ENCODE peak calls at places on chromosomes 12 and 14, in five cellular contexts. J is left lung, D is kidney tubule cell, C is dermis microvascular lymphatic vessel endothelial cell, H is SW 1271. A is an unnamed sample.

GRCh38 chr12:9975614-9976013 is 4.4 kb downstream of the CLEC12A start:
- DNase-seq in H (no peak), C (no peak), J (no peak), D (no peak), A (no peak)

GRCh38 chr12:81450920-81451739 is 308.0 kb downstream of the PPFIA2 start:
- DNase-seq in C (peak), J (no peak), H (peak), D (peak), A (no peak)

GRCh38 chr14:51087024-51087423 is 7.9 kb downstream of the TRIM9 start:
- DNase-seq in C (no peak), J (no peak), H (no peak), D (peak), A (no peak)

GRCh38 chr12:131249291-131250027 is 295.8 kb downstream of the ADGRD1 start:
- DNase-seq in C (no peak), H (no peak), J (no peak), D (peak), A (no peak)

GRCh38 chr12:94182971-94183701 is 34.8 kb downstream of the PLXNC1 start:
- DNase-seq in J (no peak), C (no peak), D (no peak), H (no peak), A (no peak)

GRCh38 chr14:44662250-44662891 is 155.3 kb upstream of the FSCB start:
- DNase-seq in J (no peak), H (no peak), D (peak), C (no peak), A (no peak)

GRCh38 chr12:29234552-29234951 is 85.5 kb downstream of the FAR2 start:
- DNase-seq in H (no peak), D (no peak), J (no peak), C (no peak), A (no peak)

GRCh38 chr14:79585845-79586244 is 625.5 kb downstream of the DIO2 start:
- DNase-seq in C (no peak), D (peak), H (peak), J (no peak), A (no peak)

A was measured in activated T-helper 2 cell treated with anti-CD3 and anti-CD28 coated beads, Interferon-gamma antibody, Interleukin-2, Interleukin-4, amounts not matched to agents 10 μg/mL and 5 μg/mL and 100 μg/mL, durations not matched to agents 14 hours and 24 hours and 36 hours.